ENCODE peak calls at places on chromosomes 7 and 10, in nine cellular contexts. One of them, this sample, is unnamed.

GRCh38 chr7:25594728-25595127 is 366.4 kb upstream of the NPVF start:
- DNase-seq in endothelial cell of umbilical vein: no peak
- DNase-seq in adrenal gland: no peak
- DNase-seq in right lobe of liver: no peak
- DNase-seq in body of pancreas: no peak
- DNase-seq in K562: no peak
- DNase-seq in transverse colon: no peak
- DNase-seq in HepG2: no peak
- DNase-seq in heart left ventricle: no peak
- DNase-seq in this sample: no peak

GRCh38 chr7:15780271-15780670 is 93.8 kb upstream of the MEOX2 start:
- DNase-seq in endothelial cell of umbilical vein: peak
- DNase-seq in adrenal gland: no peak
- DNase-seq in right lobe of liver: no peak
- DNase-seq in body of pancreas: no peak
- DNase-seq in K562: no peak
- DNase-seq in transverse colon: no peak
- DNase-seq in HepG2: no peak
- DNase-seq in heart left ventricle: no peak
- DNase-seq in this sample: no peak

GRCh38 chr7:151432658-151433521 is 7.1 kb downstream of the CRYGN start:
- DNase-seq in endothelial cell of umbilical vein: no peak
- DNase-seq in adrenal gland: no peak
- DNase-seq in right lobe of liver: no peak
- DNase-seq in body of pancreas: no peak
- DNase-seq in K562: no peak
- DNase-seq in transverse colon: no peak
- DNase-seq in HepG2: no peak
- DNase-seq in heart left ventricle: no peak
- DNase-seq in this sample: no peak

GRCh38 chr7:139915864-139916716 is 87.0 kb downstream of the TBXAS1 start:
- DNase-seq in endothelial cell of umbilical vein: peak
- DNase-seq in adrenal gland: peak
- DNase-seq in right lobe of liver: no peak
- DNase-seq in body of pancreas: peak
- DNase-seq in K562: peak
- DNase-seq in transverse colon: peak
- DNase-seq in HepG2: no peak
- DNase-seq in heart left ventricle: no peak
- DNase-seq in this sample: peak

GRCh38 chr10:98074315-98074911 is 44.0 kb upstream of the CRTAC1 start:
- DNase-seq in endothelial cell of umbilical vein: peak
- DNase-seq in adrenal gland: peak
- DNase-seq in right lobe of liver: no peak
- DNase-seq in body of pancreas: no peak
- DNase-seq in K562: no peak
- DNase-seq in transverse colon: no peak
- DNase-seq in HepG2: no peak
- DNase-seq in heart left ventricle: no peak
- DNase-seq in this sample: peak

GRCh38 chr10:127776816-127777215 is 39.8 kb downstream of the FOXI2 start:
- DNase-seq in endothelial cell of umbilical vein: no peak
- DNase-seq in adrenal gland: no peak
- DNase-seq in right lobe of liver: no peak
- DNase-seq in body of pancreas: no peak
- DNase-seq in K562: no peak
- DNase-seq in transverse colon: no peak
- DNase-seq in HepG2: no peak
- DNase-seq in heart left ventricle: no peak
- DNase-seq in this sample: no peak

GRCh38 chr10:69721690-69722310 is 79.9 kb upstream of the COL13A1 start:
- DNase-seq in endothelial cell of umbilical vein: peak
- DNase-seq in adrenal gland: peak
- DNase-seq in right lobe of liver: no peak
- DNase-seq in body of pancreas: no peak
- DNase-seq in K562: no peak
- DNase-seq in transverse colon: no peak
- DNase-seq in HepG2: no peak
- DNase-seq in heart left ventricle: no peak
- DNase-seq in this sample: no peak

GRCh38 chr7:29035044-29035740 is 77.1 kb upstream of the TRIL start:
- DNase-seq in endothelial cell of umbilical vein: peak
- DNase-seq in adrenal gland: peak
- DNase-seq in right lobe of liver: no peak
- DNase-seq in body of pancreas: no peak
- DNase-seq in K562: no peak
- DNase-seq in transverse colon: no peak
- DNase-seq in HepG2: peak
- DNase-seq in heart left ventricle: no peak
- DNase-seq in this sample: peak

GRCh38 chr7:4129481-4130122 is 552.5 kb upstream of the FOXK1 start:
- DNase-seq in endothelial cell of umbilical vein: peak
- DNase-seq in adrenal gland: no peak
- DNase-seq in right lobe of liver: no peak
- DNase-seq in body of pancreas: peak
- DNase-seq in K562: no peak
- DNase-seq in transverse colon: no peak
- DNase-seq in HepG2: no peak
- DNase-seq in heart left ventricle: peak
- DNase-seq in this sample: no peak

GRCh38 chr7:113742377-113742776 is 176.4 kb downstream of the PPP1R3A start:
- DNase-seq in endothelial cell of umbilical vein: no peak
- DNase-seq in adrenal gland: no peak
- DNase-seq in right lobe of liver: no peak
- DNase-seq in body of pancreas: no peak
- DNase-seq in K562: no peak
- DNase-seq in transverse colon: no peak
- DNase-seq in HepG2: no peak
- DNase-seq in heart left ventricle: no peak
- DNase-seq in this sample: no peak

GRCh38 chr10:78605800-78606350 is 462.9 kb upstream of the ZMIZ1 start:
- DNase-seq in endothelial cell of umbilical vein: no peak
- DNase-seq in adrenal gland: no peak
- DNase-seq in right lobe of liver: no peak
- DNase-seq in body of pancreas: no peak
- DNase-seq in K562: no peak
- DNase-seq in transverse colon: no peak
- DNase-seq in HepG2: peak
- DNase-seq in heart left ventricle: no peak
- DNase-seq in this sample: peak

DNA sequence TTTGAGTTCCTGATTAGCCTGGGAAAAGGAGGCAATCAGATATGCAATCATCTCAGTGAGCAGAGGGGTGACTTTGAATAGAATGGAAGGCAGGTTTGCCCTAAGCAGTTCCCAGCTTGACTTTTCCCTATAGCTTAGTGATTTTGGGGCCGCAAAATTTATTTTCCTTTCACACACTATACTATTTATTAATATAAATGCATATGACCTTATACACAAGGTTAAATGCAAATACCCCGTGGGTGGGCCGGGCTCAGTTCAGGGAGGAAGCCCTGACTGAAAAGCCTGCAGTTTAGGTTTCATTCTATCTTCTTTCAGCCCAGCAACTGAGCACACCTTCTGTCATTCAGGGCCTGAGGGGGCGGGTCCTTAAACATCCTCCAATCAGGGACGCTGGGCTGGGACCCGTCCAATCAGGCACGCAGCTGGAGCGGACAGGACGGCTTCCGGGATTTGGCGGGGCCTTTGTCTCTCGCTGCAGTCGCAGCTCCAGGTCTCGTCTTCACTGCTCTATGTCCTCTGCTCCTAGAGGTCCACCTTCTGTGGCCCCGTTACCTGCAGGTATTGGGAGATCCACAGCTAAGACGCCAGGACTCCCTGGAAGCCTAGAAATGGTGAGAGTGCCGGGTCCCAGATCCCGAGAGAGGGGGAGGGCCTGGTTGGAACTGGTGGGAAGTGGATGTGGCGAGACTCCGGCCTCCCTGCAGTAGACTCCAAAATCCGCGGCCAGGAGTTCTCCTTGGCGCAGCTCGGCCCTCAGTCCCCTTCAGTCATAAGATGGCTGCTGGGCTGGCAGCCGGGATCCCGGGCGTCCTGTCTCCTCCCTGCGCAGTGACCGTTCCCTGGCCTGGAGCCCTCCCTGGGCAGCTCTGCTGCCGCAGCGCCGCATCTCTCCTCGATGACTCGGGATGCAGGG is at the start of gene ZNF273:
- DNase-seq in endothelial cell of umbilical vein: peak
- DNase-seq in adrenal gland: peak
- DNase-seq in right lobe of liver: peak
- DNase-seq in body of pancreas: peak
- DNase-seq in K562: peak
- DNase-seq in transverse colon: peak
- DNase-seq in HepG2: peak
- DNase-seq in heart left ventricle: peak
- DNase-seq in this sample: peak
- TF ChIP-seq POLR2A in endothelial cell of umbilical vein: peak
- TF ChIP-seq POLR2A in adrenal gland: peak
- TF ChIP-seq POLR2A in right lobe of liver: peak
- TF ChIP-seq POLR2A in body of pancreas: peak
- TF ChIP-seq POLR2A in K562: peak
- TF ChIP-seq POLR2A in transverse colon: peak
- TF ChIP-seq POLR2A in HepG2: peak
- TF ChIP-seq POLR2A in heart left ventricle: no peak
- TF ChIP-seq POLR2A in this sample: peak

GRCh38 chr10:32155075-32155516 is 98.9 kb upstream of the KIF5B start:
- DNase-seq in endothelial cell of umbilical vein: peak
- DNase-seq in adrenal gland: no peak
- DNase-seq in right lobe of liver: no peak
- DNase-seq in body of pancreas: no peak
- DNase-seq in K562: no peak
- DNase-seq in transverse colon: no peak
- DNase-seq in HepG2: no peak
- DNase-seq in heart left ventricle: no peak
- DNase-seq in this sample: no peak
- TF ChIP-seq POLR2A in endothelial cell of umbilical vein: no peak
- TF ChIP-seq POLR2A in adrenal gland: no peak
- TF ChIP-seq POLR2A in right lobe of liver: no peak
- TF ChIP-seq POLR2A in body of pancreas: no peak
- TF ChIP-seq POLR2A in K562: no peak
- TF ChIP-seq POLR2A in transverse colon: no peak
- TF ChIP-seq POLR2A in HepG2: no peak
- TF ChIP-seq POLR2A in heart left ventricle: no peak
- TF ChIP-seq POLR2A in this sample: no peak

DNA sequence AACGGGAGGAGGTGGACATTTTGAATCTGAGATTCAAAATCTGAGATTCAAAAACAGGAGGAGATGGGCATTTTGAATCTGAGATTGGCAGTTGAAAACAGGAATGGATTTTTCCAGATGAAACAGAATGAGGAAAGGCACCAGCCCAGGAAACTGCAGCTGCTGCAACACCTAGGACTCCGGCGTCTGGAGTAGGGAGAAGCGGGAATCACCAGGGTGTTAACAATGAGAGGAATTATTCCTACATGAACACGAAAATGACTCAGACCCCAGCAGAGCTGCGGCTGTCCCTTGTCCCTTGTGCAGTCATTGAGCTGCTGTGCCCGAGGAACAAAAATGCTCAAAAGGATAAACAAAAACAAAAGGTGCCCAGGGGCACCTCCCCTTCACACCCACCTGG is 59.9 kb upstream of the KAT6B start:
- DNase-seq in endothelial cell of umbilical vein: no peak
- DNase-seq in adrenal gland: no peak
- DNase-seq in right lobe of liver: no peak
- DNase-seq in body of pancreas: no peak
- DNase-seq in K562: no peak
- DNase-seq in transverse colon: no peak
- DNase-seq in HepG2: no peak
- DNase-seq in heart left ventricle: no peak
- DNase-seq in this sample: peak
- TF ChIP-seq POLR2A in endothelial cell of umbilical vein: no peak
- TF ChIP-seq POLR2A in adrenal gland: no peak
- TF ChIP-seq POLR2A in right lobe of liver: no peak
- TF ChIP-seq POLR2A in body of pancreas: no peak
- TF ChIP-seq POLR2A in K562: no peak
- TF ChIP-seq POLR2A in transverse colon: no peak
- TF ChIP-seq POLR2A in HepG2: no peak
- TF ChIP-seq POLR2A in heart left ventricle: no peak
- TF ChIP-seq POLR2A in this sample: no peak

GRCh38 chr10:22700489-22700888 is 13.9 kb downstream of the PIP4K2A start:
- DNase-seq in endothelial cell of umbilical vein: no peak
- DNase-seq in adrenal gland: no peak
- DNase-seq in right lobe of liver: no peak
- DNase-seq in body of pancreas: no peak
- DNase-seq in K562: no peak
- DNase-seq in transverse colon: no peak
- DNase-seq in HepG2: no peak
- DNase-seq in heart left ventricle: no peak
- DNase-seq in this sample: no peak
- TF ChIP-seq POLR2A in endothelial cell of umbilical vein: no peak
- TF ChIP-seq POLR2A in adrenal gland: no peak
- TF ChIP-seq POLR2A in right lobe of liver: no peak
- TF ChIP-seq POLR2A in body of pancreas: no peak
- TF ChIP-seq POLR2A in K562: no peak
- TF ChIP-seq POLR2A in transverse colon: no peak
- TF ChIP-seq POLR2A in HepG2: no peak
- TF ChIP-seq POLR2A in heart left ventricle: no peak
- TF ChIP-seq POLR2A in this sample: no peak

GRCh38 chr10:129744896-129745750 is 219.0 kb downstream of the EBF3 start:
- DNase-seq in endothelial cell of umbilical vein: no peak
- DNase-seq in adrenal gland: no peak
- DNase-seq in right lobe of liver: peak
- DNase-seq in body of pancreas: no peak
- DNase-seq in K562: no peak
- DNase-seq in transverse colon: no peak
- DNase-seq in HepG2: no peak
- DNase-seq in heart left ventricle: no peak
- DNase-seq in this sample: no peak
- TF ChIP-seq POLR2A in endothelial cell of umbilical vein: no peak
- TF ChIP-seq POLR2A in adrenal gland: no peak
- TF ChIP-seq POLR2A in right lobe of liver: no peak
- TF ChIP-seq POLR2A in body of pancreas: no peak
- TF ChIP-seq POLR2A in K562: no peak
- TF ChIP-seq POLR2A in transverse colon: no peak
- TF ChIP-seq POLR2A in HepG2: no peak
- TF ChIP-seq POLR2A in heart left ventricle: no peak
- TF ChIP-seq POLR2A in this sample: no peak

GRCh38 chr7:116500071-116500853 is 724 bp downstream of the CAV2 start:
- DNase-seq in endothelial cell of umbilical vein: peak
- DNase-seq in adrenal gland: no peak
- DNase-seq in right lobe of liver: peak
- DNase-seq in body of pancreas: peak
- DNase-seq in K562: peak
- DNase-seq in transverse colon: peak
- DNase-seq in HepG2: no peak
- DNase-seq in heart left ventricle: peak
- DNase-seq in this sample: no peak
- TF ChIP-seq POLR2A in endothelial cell of umbilical vein: peak
- TF ChIP-seq POLR2A in adrenal gland: peak
- TF ChIP-seq POLR2A in right lobe of liver: no peak
- TF ChIP-seq POLR2A in body of pancreas: no peak
- TF ChIP-seq POLR2A in K562: no peak
- TF ChIP-seq POLR2A in transverse colon: no peak
- TF ChIP-seq POLR2A in HepG2: no peak
- TF ChIP-seq POLR2A in heart left ventricle: no peak
- TF ChIP-seq POLR2A in this sample: no peak

GRCh38 chr10:70887804-70888800 is at the start of gene PCBD1:
- DNase-seq in endothelial cell of umbilical vein: peak
- DNase-seq in adrenal gland: peak
- DNase-seq in right lobe of liver: peak
- DNase-seq in body of pancreas: peak
- DNase-seq in K562: peak
- DNase-seq in transverse colon: peak
- DNase-seq in HepG2: peak
- DNase-seq in heart left ventricle: peak
- DNase-seq in this sample: peak
- TF ChIP-seq POLR2A in endothelial cell of umbilical vein: peak
- TF ChIP-seq POLR2A in adrenal gland: peak
- TF ChIP-seq POLR2A in right lobe of liver: peak
- TF ChIP-seq POLR2A in body of pancreas: peak
- TF ChIP-seq POLR2A in K562: peak
- TF ChIP-seq POLR2A in transverse colon: peak
- TF ChIP-seq POLR2A in HepG2: peak
- TF ChIP-seq POLR2A in heart left ventricle: peak
- TF ChIP-seq POLR2A in this sample: peak

GRCh38 chr7:2126621-2127020 is 106.1 kb downstream of the MAD1L1 start:
- DNase-seq in endothelial cell of umbilical vein: no peak
- DNase-seq in adrenal gland: no peak
- DNase-seq in right lobe of liver: no peak
- DNase-seq in body of pancreas: no peak
- DNase-seq in K562: no peak
- DNase-seq in transverse colon: no peak
- DNase-seq in HepG2: no peak
- DNase-seq in heart left ventricle: no peak
- DNase-seq in this sample: no peak
- TF ChIP-seq POLR2A in endothelial cell of umbilical vein: no peak
- TF ChIP-seq POLR2A in adrenal gland: no peak
- TF ChIP-seq POLR2A in right lobe of liver: no peak
- TF ChIP-seq POLR2A in body of pancreas: no peak
- TF ChIP-seq POLR2A in K562: no peak
- TF ChIP-seq POLR2A in transverse colon: no peak
- TF ChIP-seq POLR2A in HepG2: no peak
- TF ChIP-seq POLR2A in heart left ventricle: no peak
- TF ChIP-seq POLR2A in this sample: no peak

This sample was measured in H54.